ENCODE peak calls at places on chromosomes 11 and 22, in five cellular contexts. One of them, this sample, is unnamed.

GRCh38 chr11:44556735-44557409 is 8.6 kb upstream of the CD82 start:
- DNase-seq in endothelial cell of umbilical vein: peak
- DNase-seq in iPS DF 6.9: no peak
- DNase-seq in right lobe of liver: peak
- DNase-seq in HL-60: no peak
- DNase-seq in this sample: peak

GRCh38 chr11:65606876-65607613 is 7.0 kb downstream of the MAP3K11 start:
- DNase-seq in iPS DF 6.9: peak
- DNase-seq in HL-60: no peak
- DNase-seq in endothelial cell of umbilical vein: peak
- DNase-seq in right lobe of liver: peak
- DNase-seq in this sample: peak

GRCh38 chr22:49705631-49706352 is 121.9 kb downstream of the BRD1 start:
- DNase-seq in right lobe of liver: peak
- DNase-seq in iPS DF 6.9: no peak
- DNase-seq in endothelial cell of umbilical vein: no peak
- DNase-seq in HL-60: no peak
- DNase-seq in this sample: no peak

GRCh38 chr11:71309181-71309580 is 56.8 kb upstream of the SHANK2 start:
- DNase-seq in HL-60: no peak
- DNase-seq in endothelial cell of umbilical vein: no peak
- DNase-seq in right lobe of liver: peak
- DNase-seq in iPS DF 6.9: no peak
- DNase-seq in this sample: no peak

GRCh38 chr11:2750101-2750509 is 50.3 kb upstream of the KCNQ1OT1 start:
- DNase-seq in iPS DF 6.9: no peak
- DNase-seq in endothelial cell of umbilical vein: no peak
- DNase-seq in HL-60: no peak
- DNase-seq in right lobe of liver: no peak
- DNase-seq in this sample: no peak

GRCh38 chr11:12657336-12657735 is 16.9 kb upstream of the TEAD1 start:
- DNase-seq in iPS DF 6.9: no peak
- DNase-seq in right lobe of liver: no peak
- DNase-seq in endothelial cell of umbilical vein: no peak
- DNase-seq in HL-60: no peak
- DNase-seq in this sample: no peak

GRCh38 chr11:78689558-78690153 is 115.0 kb upstream of the NARS2 start:
- DNase-seq in endothelial cell of umbilical vein: no peak
- DNase-seq in HL-60: no peak
- DNase-seq in iPS DF 6.9: no peak
- DNase-seq in right lobe of liver: no peak
- DNase-seq in this sample: no peak

GRCh38 chr11:111603633-111604130 is 1.4 kb downstream of the SIK2 start:
- DNase-seq in iPS DF 6.9: no peak
- DNase-seq in right lobe of liver: no peak
- DNase-seq in endothelial cell of umbilical vein: peak
- DNase-seq in HL-60: no peak
- DNase-seq in this sample: no peak

GRCh38 chr11:83836883-83837654 is 550.9 kb upstream of the CCDC90B start:
- DNase-seq in right lobe of liver: peak
- DNase-seq in endothelial cell of umbilical vein: peak
- DNase-seq in iPS DF 6.9: peak
- DNase-seq in HL-60: no peak
- DNase-seq in this sample: peak

GRCh38 chr11:64918056-64918455 is 1.0 kb upstream of the ATG2A start:
- DNase-seq in iPS DF 6.9: no peak
- DNase-seq in HL-60: no peak
- DNase-seq in endothelial cell of umbilical vein: peak
- DNase-seq in right lobe of liver: no peak
- DNase-seq in this sample: no peak

GRCh38 chr11:67613960-67614715 is 7.4 kb downstream of the NDUFV1 start:
- DNase-seq in endothelial cell of umbilical vein: peak
- DNase-seq in iPS DF 6.9: no peak
- DNase-seq in right lobe of liver: peak
- DNase-seq in HL-60: peak
- DNase-seq in this sample: peak

GRCh38 chr11:15106201-15106965 is 8.3 kb upstream of the INSC start:
- DNase-seq in right lobe of liver: no peak
- DNase-seq in HL-60: no peak
- DNase-seq in iPS DF 6.9: no peak
- DNase-seq in endothelial cell of umbilical vein: no peak
- DNase-seq in this sample: no peak

GRCh38 chr11:68965901-68966868 is 14.6 kb downstream of the MRGPRD start:
- DNase-seq in endothelial cell of umbilical vein: no peak
- DNase-seq in iPS DF 6.9: no peak
- DNase-seq in HL-60: no peak
- DNase-seq in right lobe of liver: peak
- DNase-seq in this sample: no peak

GRCh38 chr22:26169312-26170111 is at the start of gene SEZ6L:
- DNase-seq in endothelial cell of umbilical vein: no peak
- DNase-seq in right lobe of liver: no peak
- DNase-seq in iPS DF 6.9: no peak
- DNase-seq in HL-60: peak
- DNase-seq in this sample: no peak

GRCh38 chr11:96001037-96001436 is 77.1 kb upstream of the MTMR2 start:
- DNase-seq in endothelial cell of umbilical vein: no peak
- DNase-seq in iPS DF 6.9: no peak
- DNase-seq in HL-60: no peak
- DNase-seq in right lobe of liver: no peak
- DNase-seq in this sample: no peak

GRCh38 chr11:114088216-114088615 is 28.7 kb downstream of the ZBTB16 start:
- DNase-seq in HL-60: no peak
- DNase-seq in iPS DF 6.9: no peak
- DNase-seq in right lobe of liver: no peak
- DNase-seq in endothelial cell of umbilical vein: no peak
- DNase-seq in this sample: no peak

GRCh38 chr11:68974421-68975194 is 6.2 kb downstream of the MRGPRD start:
- DNase-seq in right lobe of liver: peak
- DNase-seq in endothelial cell of umbilical vein: peak
- DNase-seq in HL-60: no peak
- DNase-seq in iPS DF 6.9: no peak
- DNase-seq in this sample: peak

GRCh38 chr22:39016592-39016991 is 2.5 kb downstream of the APOBEC3C start:
- DNase-seq in HL-60: no peak
- DNase-seq in endothelial cell of umbilical vein: no peak
- DNase-seq in iPS DF 6.9: no peak
- DNase-seq in right lobe of liver: no peak
- DNase-seq in this sample: no peak

GRCh38 chr11:7254731-7255291 is 3.1 kb downstream of the SYT9 start:
- DNase-seq in right lobe of liver: no peak
- DNase-seq in HL-60: no peak
- DNase-seq in iPS DF 6.9: no peak
- DNase-seq in endothelial cell of umbilical vein: no peak
- DNase-seq in this sample: no peak

GRCh38 chr11:7251487-7251835 is 243 bp upstream of the SYT9 start:
- DNase-seq in right lobe of liver: no peak
- DNase-seq in HL-60: no peak
- DNase-seq in iPS DF 6.9: no peak
- DNase-seq in endothelial cell of umbilical vein: peak
- DNase-seq in this sample: no peak

GRCh38 chr11:7252683-7253213 is 1.0 kb downstream of the SYT9 start:
- DNase-seq in HL-60: no peak
- DNase-seq in endothelial cell of umbilical vein: no peak
- DNase-seq in iPS DF 6.9: no peak
- DNase-seq in right lobe of liver: peak
- DNase-seq in this sample: no peak

GRCh38 chr11:7250166-7250565 is 1.5 kb upstream of the SYT9 start:
- DNase-seq in endothelial cell of umbilical vein: no peak
- DNase-seq in iPS DF 6.9: no peak
- DNase-seq in HL-60: no peak
- DNase-seq in right lobe of liver: no peak
- DNase-seq in this sample: no peak

GRCh38 chr11:7251836-7252682 is at the start of gene SYT9:
- DNase-seq in iPS DF 6.9: peak
- DNase-seq in HL-60: no peak
- DNase-seq in right lobe of liver: peak
- DNase-seq in endothelial cell of umbilical vein: peak
- DNase-seq in this sample: peak
- H3K27ac ChIP-seq in iPS DF 6.9: no peak
- H3K27ac ChIP-seq in HL-60: no peak
- H3K27ac ChIP-seq in right lobe of liver: no peak
- H3K27ac ChIP-seq in endothelial cell of umbilical vein: no peak
- H3K27ac ChIP-seq in this sample: no peak

DNA sequence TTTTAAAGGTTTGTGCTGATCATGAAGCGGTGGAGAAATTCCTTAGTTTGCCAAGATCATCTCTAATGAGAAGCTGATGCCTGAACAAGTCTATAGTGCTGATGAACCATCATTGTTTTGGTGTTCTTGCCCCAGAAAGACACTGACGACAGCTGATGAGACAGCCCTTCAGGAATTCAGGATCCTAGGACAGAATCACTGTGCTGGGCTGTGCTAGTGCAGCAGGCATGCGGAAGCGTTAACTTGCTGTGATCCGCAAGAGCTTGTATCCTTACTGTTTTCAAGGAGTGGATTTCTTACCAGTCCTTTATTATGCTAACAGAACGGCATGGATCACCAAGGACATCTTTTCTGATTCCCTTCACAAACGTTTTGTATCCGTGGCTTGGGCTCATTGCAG is 104.1 kb downstream of the TBC1D22A start:
- DNase-seq in iPS DF 6.9: no peak
- DNase-seq in endothelial cell of umbilical vein: no peak
- DNase-seq in HL-60: no peak
- DNase-seq in right lobe of liver: no peak
- DNase-seq in this sample: no peak
- H3K4me3 ChIP-seq in iPS DF 6.9: no peak
- H3K4me3 ChIP-seq in endothelial cell of umbilical vein: no peak
- H3K4me3 ChIP-seq in HL-60: no peak
- H3K4me3 ChIP-seq in right lobe of liver: no peak
- H3K4me3 ChIP-seq in this sample: no peak

GRCh38 chr11:62909107-62909894 is 11.9 kb downstream of the CHRM1 start:
- DNase-seq in endothelial cell of umbilical vein: peak
- DNase-seq in HL-60: no peak
- DNase-seq in right lobe of liver: no peak
- DNase-seq in iPS DF 6.9: peak
- DNase-seq in this sample: peak

GRCh38 chr11:62902932-62903331 is 18.2 kb downstream of the CHRM1 start:
- DNase-seq in right lobe of liver: no peak
- DNase-seq in endothelial cell of umbilical vein: peak
- DNase-seq in iPS DF 6.9: no peak
- DNase-seq in HL-60: no peak
- DNase-seq in this sample: no peak

GRCh38 chr11:62905286-62905685 is 15.9 kb downstream of the CHRM1 start:
- DNase-seq in iPS DF 6.9: no peak
- DNase-seq in endothelial cell of umbilical vein: no peak
- DNase-seq in right lobe of liver: no peak
- DNase-seq in HL-60: no peak
- DNase-seq in this sample: peak

GRCh38 chr11:62908468-62909072 is 12.6 kb downstream of the CHRM1 start:
- DNase-seq in iPS DF 6.9: no peak
- DNase-seq in endothelial cell of umbilical vein: no peak
- DNase-seq in HL-60: no peak
- DNase-seq in right lobe of liver: no peak
- DNase-seq in this sample: no peak

GRCh38 chr11:62905927-62906531 is 15.1 kb downstream of the CHRM1 start:
- DNase-seq in HL-60: peak
- DNase-seq in right lobe of liver: peak
- DNase-seq in iPS DF 6.9: peak
- DNase-seq in endothelial cell of umbilical vein: peak
- DNase-seq in this sample: peak
- H3K27ac ChIP-seq in HL-60: no peak
- H3K27ac ChIP-seq in right lobe of liver: no peak
- H3K27ac ChIP-seq in iPS DF 6.9: no peak
- H3K27ac ChIP-seq in endothelial cell of umbilical vein: no peak
- H3K27ac ChIP-seq in this sample: no peak

GRCh38 chr22:20130319-20130718 is 1.3 kb upstream of the ZDHHC8 start:
- DNase-seq in right lobe of liver: no peak
- DNase-seq in endothelial cell of umbilical vein: no peak
- DNase-seq in HL-60: no peak
- DNase-seq in iPS DF 6.9: no peak
- DNase-seq in this sample: no peak
- H3K4me3 ChIP-seq in right lobe of liver: no peak
- H3K4me3 ChIP-seq in endothelial cell of umbilical vein: no peak
- H3K4me3 ChIP-seq in HL-60: no peak
- H3K4me3 ChIP-seq in iPS DF 6.9: no peak
- H3K4me3 ChIP-seq in this sample: no peak